ENCODE peak calls at places on chromosomes 12 and 14, in five cellular contexts. One of them, this sample, is unnamed. For H3K27me3 and H3K4me1, the result is how much of the 10 kb centered on the place peaks cover.

GRCh38 chr14:99258341-99258781 is 13.6 kb downstream of the BCL11B start:
- DNase-seq in uterus: no peak
- DNase-seq in pancreas: no peak
- DNase-seq in hepatocyte: no peak
- DNase-seq in left ventricle myocardium inferior: no peak
- DNase-seq in this sample: no peak

GRCh38 chr12:64387201-64387816 is 3.2 kb downstream of the C12orf56 start:
- DNase-seq in uterus: no peak
- DNase-seq in hepatocyte: peak
- DNase-seq in left ventricle myocardium inferior: no peak
- DNase-seq in pancreas: no peak
- DNase-seq in this sample: no peak

GRCh38 chr12:117350140-117350539 is 11.3 kb downstream of the NOS1 start:
- DNase-seq in uterus: no peak
- DNase-seq in left ventricle myocardium inferior: no peak
- DNase-seq in pancreas: no peak
- DNase-seq in hepatocyte: no peak
- DNase-seq in this sample: no peak

GRCh38 chr12:40158592-40159111 is 52.8 kb upstream of the SLC2A13 start:
- DNase-seq in left ventricle myocardium inferior: no peak
- DNase-seq in uterus: no peak
- DNase-seq in pancreas: no peak
- DNase-seq in hepatocyte: no peak
- DNase-seq in this sample: no peak

GRCh38 chr14:97219356-97220017 is 422.3 kb downstream of the VRK1 start:
- DNase-seq in uterus: no peak
- DNase-seq in hepatocyte: no peak
- DNase-seq in pancreas: no peak
- DNase-seq in left ventricle myocardium inferior: no peak
- DNase-seq in this sample: no peak

GRCh38 chr12:56629459-56630179 is 507 bp downstream of the BAZ2A start:
- DNase-seq in pancreas: no peak
- DNase-seq in left ventricle myocardium inferior: peak
- DNase-seq in uterus: peak
- DNase-seq in hepatocyte: peak
- DNase-seq in this sample: no peak

GRCh38 chr12:41055875-41056577 is 132.1 kb upstream of the PDZRN4 start:
- DNase-seq in uterus: no peak
- DNase-seq in hepatocyte: no peak
- DNase-seq in left ventricle myocardium inferior: no peak
- DNase-seq in pancreas: no peak
- DNase-seq in this sample: no peak

GRCh38 chr12:99915251-99916082 is 69.3 kb downstream of the ANKS1B start:
- DNase-seq in uterus: no peak
- DNase-seq in hepatocyte: no peak
- DNase-seq in left ventricle myocardium inferior: no peak
- DNase-seq in pancreas: no peak
- DNase-seq in this sample: no peak

GRCh38 chr14:35438910-35439713 is 34.6 kb upstream of the NFKBIA start:
- DNase-seq in pancreas: no peak
- DNase-seq in left ventricle myocardium inferior: no peak
- DNase-seq in hepatocyte: no peak
- DNase-seq in uterus: no peak
- DNase-seq in this sample: no peak

GRCh38 chr12:54588110-54588831 is at the start of gene PPP1R1A:
- DNase-seq in pancreas: no peak
- DNase-seq in uterus: no peak
- DNase-seq in left ventricle myocardium inferior: peak
- DNase-seq in hepatocyte: peak
- DNase-seq in this sample: no peak

GRCh38 chr12:113449839-113450238 is 21.8 kb downstream of the LHX5 start:
- DNase-seq in left ventricle myocardium inferior: no peak
- DNase-seq in hepatocyte: no peak
- DNase-seq in uterus: no peak
- DNase-seq in pancreas: no peak
- DNase-seq in this sample: no peak

GRCh38 chr12:47686645-47687240 is 19.1 kb downstream of the RPAP3 start:
- DNase-seq in uterus: no peak
- DNase-seq in hepatocyte: peak
- DNase-seq in pancreas: no peak
- DNase-seq in left ventricle myocardium inferior: no peak
- DNase-seq in this sample: no peak

GRCh38 chr14:46322076-46322475 is 329.5 kb downstream of the RPL10L start:
- DNase-seq in uterus: no peak
- DNase-seq in hepatocyte: peak
- DNase-seq in pancreas: no peak
- DNase-seq in left ventricle myocardium inferior: no peak
- DNase-seq in this sample: no peak

GRCh38 chr14:33943484-33943883 is 7.4 kb downstream of the EGLN3 start:
- DNase-seq in uterus: no peak
- DNase-seq in pancreas: no peak
- DNase-seq in left ventricle myocardium inferior: no peak
- DNase-seq in hepatocyte: no peak
- DNase-seq in this sample: no peak

GRCh38 chr12:68771223-68771925 is 25.4 kb downstream of the SLC35E3 start:
- DNase-seq in left ventricle myocardium inferior: no peak
- DNase-seq in uterus: no peak
- DNase-seq in hepatocyte: no peak
- DNase-seq in pancreas: no peak
- DNase-seq in this sample: no peak

GRCh38 chr14:39491134-39491541 is 58.9 kb upstream of the FBXO33 start:
- DNase-seq in uterus: no peak
- DNase-seq in pancreas: no peak
- DNase-seq in left ventricle myocardium inferior: no peak
- DNase-seq in hepatocyte: peak
- DNase-seq in this sample: no peak

DNA sequence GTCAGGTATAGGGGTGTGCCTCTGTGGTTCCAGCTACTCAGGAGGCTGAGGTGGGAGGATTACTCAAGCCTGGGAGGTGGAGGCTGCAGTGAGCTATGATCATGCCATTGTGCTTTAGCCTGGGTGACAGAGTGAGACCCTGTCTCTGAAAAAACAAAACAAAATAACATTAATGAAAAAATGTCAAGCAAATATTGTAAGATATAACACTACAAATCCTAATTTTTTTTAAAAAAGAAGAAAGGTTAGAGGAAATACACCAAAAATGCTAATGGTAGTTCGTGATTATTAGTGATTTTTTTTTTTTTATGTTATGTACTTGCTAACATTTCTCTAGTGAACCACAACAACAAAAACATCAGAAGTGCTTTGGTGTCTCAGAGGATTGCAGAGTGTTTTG is 47.7 kb downstream of the TSPAN9 start:
- DNase-seq in uterus: no peak
- DNase-seq in pancreas: no peak
- DNase-seq in hepatocyte: no peak
- DNase-seq in left ventricle myocardium inferior: no peak
- DNase-seq in this sample: no peak
- H3K27me3 ChIP-seq in uterus: under half
- H3K27me3 ChIP-seq in pancreas: under half
- H3K27me3 ChIP-seq in hepatocyte: under half
- H3K27me3 ChIP-seq in left ventricle myocardium inferior: under half
- H3K27me3 ChIP-seq in this sample: under half

GRCh38 chr12:108635201-108635996 is 1.7 kb upstream of the SELPLG start:
- DNase-seq in hepatocyte: no peak
- DNase-seq in pancreas: no peak
- DNase-seq in uterus: no peak
- DNase-seq in left ventricle myocardium inferior: no peak
- DNase-seq in this sample: no peak
- H3K4me1 ChIP-seq in hepatocyte: under half
- H3K4me1 ChIP-seq in pancreas: under half
- H3K4me1 ChIP-seq in uterus: under half
- H3K4me1 ChIP-seq in left ventricle myocardium inferior: under half
- H3K4me1 ChIP-seq in this sample: under half

GRCh38 chr14:31167032-31167431 is 40.6 kb downstream of the HECTD1 start:
- DNase-seq in pancreas: no peak
- DNase-seq in uterus: no peak
- DNase-seq in hepatocyte: no peak
- DNase-seq in left ventricle myocardium inferior: no peak
- DNase-seq in this sample: no peak
- H3K27ac ChIP-seq in pancreas: no peak
- H3K27ac ChIP-seq in uterus: peak
- H3K27ac ChIP-seq in hepatocyte: no peak
- H3K27ac ChIP-seq in left ventricle myocardium inferior: peak
- H3K27ac ChIP-seq in this sample: peak

GRCh38 chr12:132355742-132356681 is 26.6 kb upstream of the GALNT9 start:
- DNase-seq in pancreas: no peak
- DNase-seq in left ventricle myocardium inferior: no peak
- DNase-seq in uterus: no peak
- DNase-seq in hepatocyte: no peak
- DNase-seq in this sample: no peak
- H3K27me3 ChIP-seq in pancreas: under half
- H3K27me3 ChIP-seq in left ventricle myocardium inferior: half or more
- H3K27me3 ChIP-seq in uterus: under half
- H3K27me3 ChIP-seq in hepatocyte: under half
- H3K27me3 ChIP-seq in this sample: under half

This sample was measured in ascending aorta.